ENCODE peak calls at places on chromosomes 3 and 15, in eight cellular contexts. One of them, this sample, is unnamed.

GRCh38 chr15:85642693-85643058 is 152.0 kb downstream of the KLHL25 start:
- DNase-seq in esophagus squamous epithelium: no peak
- DNase-seq in AG10803: peak
- DNase-seq in testis: peak
- DNase-seq in lower leg skin: peak
- DNase-seq in uterus: peak
- DNase-seq in GM13976: no peak
- DNase-seq in RWPE1: no peak
- DNase-seq in this sample: no peak

GRCh38 chr15:59553879-59554735 is 57.5 kb upstream of the GCNT3 start:
- DNase-seq in esophagus squamous epithelium: no peak
- DNase-seq in uterus: no peak
- DNase-seq in testis: no peak
- DNase-seq in AG10803: peak
- DNase-seq in lower leg skin: no peak
- DNase-seq in RWPE1: peak
- DNase-seq in GM13976: no peak
- DNase-seq in this sample: no peak

GRCh38 chr3:185726254-185726967 is 98.4 kb downstream of the IGF2BP2 start:
- DNase-seq in GM13976: peak
- DNase-seq in lower leg skin: no peak
- DNase-seq in uterus: no peak
- DNase-seq in testis: peak
- DNase-seq in RWPE1: no peak
- DNase-seq in AG10803: no peak
- DNase-seq in esophagus squamous epithelium: no peak
- DNase-seq in this sample: no peak

GRCh38 chr15:58440922-58441321 is 9.1 kb downstream of the LIPC start:
- DNase-seq in GM13976: no peak
- DNase-seq in esophagus squamous epithelium: no peak
- DNase-seq in RWPE1: peak
- DNase-seq in lower leg skin: peak
- DNase-seq in testis: no peak
- DNase-seq in AG10803: no peak
- DNase-seq in uterus: no peak
- DNase-seq in this sample: no peak

GRCh38 chr3:158727499-158728377 is 4.5 kb downstream of the RARRES1 start:
- DNase-seq in RWPE1: peak
- DNase-seq in GM13976: peak
- DNase-seq in esophagus squamous epithelium: no peak
- DNase-seq in AG10803: peak
- DNase-seq in uterus: peak
- DNase-seq in testis: peak
- DNase-seq in lower leg skin: no peak
- DNase-seq in this sample: peak

GRCh38 chr15:39030291-39031070 is 465.9 kb upstream of the RASGRP1 start:
- DNase-seq in uterus: no peak
- DNase-seq in esophagus squamous epithelium: no peak
- DNase-seq in GM13976: no peak
- DNase-seq in AG10803: peak
- DNase-seq in testis: no peak
- DNase-seq in RWPE1: no peak
- DNase-seq in lower leg skin: no peak
- DNase-seq in this sample: no peak

GRCh38 chr3:161372321-161373260 is 1.3 kb upstream of the SPTSSB start:
- DNase-seq in uterus: no peak
- DNase-seq in AG10803: no peak
- DNase-seq in lower leg skin: peak
- DNase-seq in esophagus squamous epithelium: no peak
- DNase-seq in testis: peak
- DNase-seq in GM13976: peak
- DNase-seq in RWPE1: peak
- DNase-seq in this sample: peak

GRCh38 chr3:162740941-162741596 is 1244.5 kb downstream of the OTOL1 start:
- DNase-seq in uterus: no peak
- DNase-seq in GM13976: no peak
- DNase-seq in AG10803: no peak
- DNase-seq in RWPE1: no peak
- DNase-seq in lower leg skin: no peak
- DNase-seq in testis: no peak
- DNase-seq in esophagus squamous epithelium: no peak
- DNase-seq in this sample: no peak

GRCh38 chr3:125150525-125151436 is 61.8 kb downstream of the SLC12A8 start:
- DNase-seq in AG10803: no peak
- DNase-seq in RWPE1: no peak
- DNase-seq in esophagus squamous epithelium: no peak
- DNase-seq in GM13976: peak
- DNase-seq in lower leg skin: no peak
- DNase-seq in uterus: no peak
- DNase-seq in testis: peak
- DNase-seq in this sample: peak

GRCh38 chr3:73600293-73600938 is 24.3 kb downstream of the PDZRN3 start:
- DNase-seq in uterus: no peak
- DNase-seq in AG10803: peak
- DNase-seq in lower leg skin: no peak
- DNase-seq in esophagus squamous epithelium: no peak
- DNase-seq in testis: peak
- DNase-seq in GM13976: no peak
- DNase-seq in RWPE1: no peak
- DNase-seq in this sample: no peak

GRCh38 chr15:75947117-75947516 is 43.4 kb downstream of the FBXO22 start:
- DNase-seq in lower leg skin: no peak
- DNase-seq in GM13976: no peak
- DNase-seq in uterus: no peak
- DNase-seq in AG10803: peak
- DNase-seq in testis: no peak
- DNase-seq in RWPE1: peak
- DNase-seq in esophagus squamous epithelium: no peak
- DNase-seq in this sample: no peak

GRCh38 chr3:148036331-148036881 is 627.2 kb downstream of the ZIC1 start:
- DNase-seq in AG10803: no peak
- DNase-seq in GM13976: no peak
- DNase-seq in uterus: no peak
- DNase-seq in testis: no peak
- DNase-seq in esophagus squamous epithelium: no peak
- DNase-seq in lower leg skin: no peak
- DNase-seq in RWPE1: no peak
- DNase-seq in this sample: no peak

GRCh38 chr15:69293741-69294615 is 4.7 kb upstream of the PAQR5 start:
- DNase-seq in AG10803: no peak
- DNase-seq in lower leg skin: no peak
- DNase-seq in testis: no peak
- DNase-seq in GM13976: no peak
- DNase-seq in esophagus squamous epithelium: no peak
- DNase-seq in RWPE1: no peak
- DNase-seq in uterus: no peak
- DNase-seq in this sample: no peak

GRCh38 chr15:60555291-60555690 is 76.3 kb upstream of the ICE2 start:
- DNase-seq in AG10803: no peak
- DNase-seq in GM13976: no peak
- DNase-seq in lower leg skin: no peak
- DNase-seq in RWPE1: no peak
- DNase-seq in uterus: no peak
- DNase-seq in esophagus squamous epithelium: no peak
- DNase-seq in testis: no peak
- DNase-seq in this sample: no peak

GRCh38 chr3:189841474-189842205 is 210.5 kb downstream of the TP63 start:
- DNase-seq in uterus: no peak
- DNase-seq in lower leg skin: no peak
- DNase-seq in RWPE1: peak
- DNase-seq in esophagus squamous epithelium: no peak
- DNase-seq in testis: no peak
- DNase-seq in GM13976: no peak
- DNase-seq in AG10803: peak
- DNase-seq in this sample: no peak

GRCh38 chr15:101675796-101676582 is 23.8 kb upstream of the TM2D3 start:
- DNase-seq in AG10803: peak
- DNase-seq in testis: no peak
- DNase-seq in GM13976: peak
- DNase-seq in uterus: no peak
- DNase-seq in lower leg skin: no peak
- DNase-seq in RWPE1: no peak
- DNase-seq in esophagus squamous epithelium: no peak
- DNase-seq in this sample: no peak

GRCh38 chr3:197949767-197950660 is at the start of gene RPL35A:
- DNase-seq in uterus: peak
- DNase-seq in testis: peak
- DNase-seq in GM13976: peak
- DNase-seq in esophagus squamous epithelium: peak
- DNase-seq in RWPE1: peak
- DNase-seq in AG10803: peak
- DNase-seq in lower leg skin: peak
- DNase-seq in this sample: peak

GRCh38 chr3:30685267-30685667 is 78.9 kb downstream of the TGFBR2 start:
- DNase-seq in lower leg skin: no peak
- DNase-seq in testis: no peak
- DNase-seq in GM13976: no peak
- DNase-seq in AG10803: no peak
- DNase-seq in RWPE1: no peak
- DNase-seq in esophagus squamous epithelium: no peak
- DNase-seq in uterus: no peak
- DNase-seq in this sample: no peak

GRCh38 chr3:23170306-23170705 is 32.8 kb upstream of the UBE2E2 start:
- DNase-seq in testis: no peak
- DNase-seq in uterus: no peak
- DNase-seq in esophagus squamous epithelium: no peak
- DNase-seq in lower leg skin: no peak
- DNase-seq in RWPE1: no peak
- DNase-seq in AG10803: peak
- DNase-seq in GM13976: no peak
- DNase-seq in this sample: no peak

GRCh38 chr15:91165850-91166249 is 65.8 kb downstream of the SV2B start:
- DNase-seq in RWPE1: no peak
- DNase-seq in lower leg skin: no peak
- DNase-seq in esophagus squamous epithelium: no peak
- DNase-seq in testis: no peak
- DNase-seq in AG10803: no peak
- DNase-seq in uterus: no peak
- DNase-seq in GM13976: no peak
- DNase-seq in this sample: no peak

DNA sequence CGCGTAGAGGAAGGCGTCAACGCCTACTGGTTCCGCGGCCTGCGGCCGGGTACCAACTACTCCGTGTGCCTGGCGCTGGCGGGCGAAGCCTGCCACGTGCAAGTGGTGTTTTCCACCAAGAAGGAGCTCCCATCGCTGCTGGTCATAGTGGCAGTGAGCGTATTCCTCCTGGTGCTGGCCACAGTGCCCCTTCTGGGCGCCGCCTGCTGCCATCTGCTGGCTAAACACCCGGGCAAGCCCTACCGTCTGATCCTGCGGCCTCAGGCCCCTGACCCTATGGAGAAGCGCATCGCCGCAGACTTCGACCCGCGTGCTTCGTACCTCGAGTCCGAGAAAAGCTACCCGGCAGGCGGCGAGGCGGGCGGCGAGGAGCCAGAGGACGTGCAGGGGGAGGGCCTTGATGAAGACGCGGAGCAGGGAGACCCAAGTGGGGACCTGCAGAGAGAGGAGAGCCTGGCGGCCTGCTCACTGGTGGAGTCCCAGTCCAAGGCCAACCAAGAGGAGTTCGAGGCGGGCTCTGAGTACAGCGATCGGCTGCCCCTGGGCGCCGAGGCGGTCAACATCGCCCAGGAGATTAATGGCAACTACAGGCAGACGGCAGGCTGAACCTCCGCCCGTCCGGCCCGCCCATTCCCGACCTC is 4.1 kb downstream of the ISLR2 start:
- DNase-seq in GM13976: peak
- DNase-seq in RWPE1: peak
- DNase-seq in testis: peak
- DNase-seq in AG10803: peak
- DNase-seq in lower leg skin: no peak
- DNase-seq in uterus: no peak
- DNase-seq in esophagus squamous epithelium: no peak
- DNase-seq in this sample: peak
- TF ChIP-seq CTCF in GM13976: peak
- TF ChIP-seq CTCF in RWPE1: peak
- TF ChIP-seq CTCF in testis: peak
- TF ChIP-seq CTCF in AG10803: peak
- TF ChIP-seq CTCF in lower leg skin: no peak
- TF ChIP-seq CTCF in uterus: no peak
- TF ChIP-seq CTCF in esophagus squamous epithelium: no peak
- TF ChIP-seq CTCF in this sample: peak

GRCh38 chr3:34011171-34012101 is 213.0 kb downstream of the PDCD6IP start:
- DNase-seq in AG10803: peak
- DNase-seq in testis: no peak
- DNase-seq in GM13976: no peak
- DNase-seq in uterus: no peak
- DNase-seq in RWPE1: no peak
- DNase-seq in esophagus squamous epithelium: no peak
- DNase-seq in lower leg skin: no peak
- DNase-seq in this sample: no peak
- TF ChIP-seq CTCF in AG10803: peak
- TF ChIP-seq CTCF in testis: no peak
- TF ChIP-seq CTCF in GM13976: no peak
- TF ChIP-seq CTCF in uterus: no peak
- TF ChIP-seq CTCF in RWPE1: no peak
- TF ChIP-seq CTCF in esophagus squamous epithelium: no peak
- TF ChIP-seq CTCF in lower leg skin: no peak
- TF ChIP-seq CTCF in this sample: no peak

DNA sequence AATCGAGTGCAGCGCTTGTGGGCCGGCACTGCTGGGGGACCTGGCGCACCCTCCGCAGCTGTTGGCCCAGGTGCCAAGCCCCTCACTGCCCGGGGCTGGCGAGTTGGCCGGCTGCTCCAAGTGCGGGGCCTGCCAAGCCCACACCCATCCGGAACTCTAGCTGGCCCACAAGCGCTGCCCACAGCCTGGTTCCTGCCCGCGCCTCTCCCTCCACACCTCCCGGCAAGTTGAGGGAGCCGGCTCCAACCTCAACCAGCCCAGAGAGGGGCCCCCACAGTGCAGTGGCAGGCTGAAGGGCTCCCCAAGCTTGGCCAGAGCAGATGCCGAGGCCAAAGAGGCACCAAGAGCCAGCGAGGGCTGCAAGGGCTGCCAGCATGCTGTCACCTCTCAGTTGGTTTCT is 73.4 kb downstream of the PLXNA1 start:
- DNase-seq in uterus: no peak
- DNase-seq in testis: no peak
- DNase-seq in GM13976: no peak
- DNase-seq in esophagus squamous epithelium: no peak
- DNase-seq in AG10803: no peak
- DNase-seq in RWPE1: no peak
- DNase-seq in lower leg skin: no peak
- DNase-seq in this sample: no peak
- TF ChIP-seq CTCF in uterus: no peak
- TF ChIP-seq CTCF in testis: no peak
- TF ChIP-seq CTCF in GM13976: no peak
- TF ChIP-seq CTCF in esophagus squamous epithelium: no peak
- TF ChIP-seq CTCF in AG10803: no peak
- TF ChIP-seq CTCF in RWPE1: no peak
- TF ChIP-seq CTCF in lower leg skin: no peak
- TF ChIP-seq CTCF in this sample: no peak

DNA sequence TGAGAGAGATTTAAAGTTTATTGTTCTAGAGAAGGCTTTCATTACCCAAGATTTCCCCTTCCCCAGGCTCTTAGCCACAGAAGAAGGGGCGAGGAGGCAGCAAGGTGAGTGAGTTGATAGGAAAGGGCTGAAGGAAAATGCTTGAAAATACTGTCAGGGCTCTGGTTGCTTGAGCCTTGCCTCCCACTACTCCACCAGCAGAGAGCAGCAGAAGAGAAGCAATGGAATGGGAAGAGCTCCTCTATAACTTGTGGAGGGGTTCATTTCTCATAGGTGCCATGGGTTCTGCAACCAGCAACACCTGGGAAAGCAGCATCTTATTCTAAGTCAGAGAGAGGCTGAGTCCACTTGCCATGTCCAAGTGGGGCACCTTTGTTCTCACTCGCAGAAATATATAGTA is 184.0 kb upstream of the CNTN6 start:
- DNase-seq in uterus: no peak
- DNase-seq in lower leg skin: no peak
- DNase-seq in RWPE1: no peak
- DNase-seq in GM13976: no peak
- DNase-seq in esophagus squamous epithelium: no peak
- DNase-seq in testis: no peak
- DNase-seq in AG10803: no peak
- DNase-seq in this sample: no peak
- TF ChIP-seq CTCF in uterus: no peak
- TF ChIP-seq CTCF in lower leg skin: no peak
- TF ChIP-seq CTCF in RWPE1: no peak
- TF ChIP-seq CTCF in GM13976: no peak
- TF ChIP-seq CTCF in esophagus squamous epithelium: no peak
- TF ChIP-seq CTCF in testis: no peak
- TF ChIP-seq CTCF in AG10803: no peak
- TF ChIP-seq CTCF in this sample: no peak